ENCODE peak calls at places on chromosomes 2 and 18, in seven cellular contexts. P is stimulated activated naive B cell treated with anti-CD40 and anti-IgM and Interleukin-4, amounts not matched to agents 10 μg/mL and 1 μg/mL and 100 μg/mL, for 72 hours; D is SJCRH30; S is Kasumi-1; Z is NCI-H2171 treated with DMSO at 0.1 percent for 48 hours; O is ACHN; C is kidney epithelial cell. W is an unnamed sample.

GRCh38 chr2:235827585-235827992 is 333.7 kb downstream of the AGAP1 start:
- DNase-seq in P (no peak), D (peak), S (no peak), Z (peak), O (peak), C (no peak), W (no peak)

GRCh38 chr2:229714080-229714735 is at the start of gene DNER:
- DNase-seq in P (peak), D (peak), S (no peak), Z (peak), O (peak), C (no peak), W (no peak)

GRCh38 chr2:233130024-233130423 is 69.9 kb downstream of the INPP5D start:
- DNase-seq in P (no peak), D (no peak), S (no peak), Z (no peak), O (no peak), C (no peak), W (no peak)

GRCh38 chr18:25133879-25134278 is 218.1 kb downstream of the ZNF521 start:
- DNase-seq in P (no peak), D (no peak), S (no peak), Z (no peak), O (no peak), C (no peak), W (no peak)

GRCh38 chr2:217707116-217707742 is 295.6 kb downstream of the TNS1 start:
- DNase-seq in P (no peak), D (no peak), S (no peak), Z (no peak), O (no peak), C (no peak), W (no peak)

GRCh38 chr18:13809521-13810252 is 14.3 kb upstream of the MC5R start:
- DNase-seq in P (no peak), D (no peak), S (no peak), Z (no peak), O (no peak), C (no peak), W (no peak)

GRCh38 chr2:112074506-112074905 is 19.4 kb downstream of the TMEM87B start:
- DNase-seq in P (no peak), D (no peak), S (no peak), Z (no peak), O (no peak), C (no peak), W (no peak)

GRCh38 chr2:44579837-44580230 is 218.1 kb downstream of the CAMKMT start:
- DNase-seq in P (no peak), D (no peak), S (no peak), Z (no peak), O (no peak), C (no peak), W (no peak)

GRCh38 chr2:128372621-128373341 is 54.1 kb upstream of the HS6ST1 start:
- DNase-seq in P (no peak), D (no peak), S (no peak), Z (no peak), O (no peak), C (no peak), W (no peak)

GRCh38 chr2:217935245-217935879 is 67.4 kb downstream of the TNS1 start:
- DNase-seq in P (no peak), D (no peak), S (no peak), Z (no peak), O (no peak), C (peak), W (peak)